ENCODE peak calls at places on chromosomes 3 and 15, in four cellular contexts. One of them, this sample, is unnamed.

GRCh38 chr15:27722102-27722501 is 377.0 kb downstream of the OCA2 start:
- DNase-seq in stimulated activated naive CD8-positive, alpha-beta T cell treated with anti-CD3 and anti-CD28 coated beads, Interleukin-15, Interleukin-2, amounts not matched to agents 100 U/mL and 50 U/mL, for 24 hours: no peak
- DNase-seq in ureter: no peak
- DNase-seq in activated CD4-positive, alpha-beta T cell treated with anti-CD3 and anti-CD28 coated beads, Interleukin-2, amount 50 U/mL, for 4 hours: no peak
- DNase-seq in this sample: no peak

GRCh38 chr3:123481722-123482457 is 33.0 kb upstream of the ADCY5 start:
- DNase-seq in stimulated activated naive CD8-positive, alpha-beta T cell treated with anti-CD3 and anti-CD28 coated beads, Interleukin-15, Interleukin-2, amounts not matched to agents 100 U/mL and 50 U/mL, for 24 hours: no peak
- DNase-seq in activated CD4-positive, alpha-beta T cell treated with anti-CD3 and anti-CD28 coated beads, Interleukin-2, amount 50 U/mL, for 4 hours: no peak
- DNase-seq in ureter: no peak
- DNase-seq in this sample: no peak

GRCh38 chr3:81726132-81726531 is 35.3 kb downstream of the GBE1 start:
- DNase-seq in activated CD4-positive, alpha-beta T cell treated with anti-CD3 and anti-CD28 coated beads, Interleukin-2, amount 50 U/mL, for 4 hours: no peak
- DNase-seq in stimulated activated naive CD8-positive, alpha-beta T cell treated with anti-CD3 and anti-CD28 coated beads, Interleukin-15, Interleukin-2, amounts not matched to agents 100 U/mL and 50 U/mL, for 24 hours: no peak
- DNase-seq in ureter: no peak
- DNase-seq in this sample: no peak

GRCh38 chr3:49339593-49339946 is 283 bp downstream of the USP4 start:
- DNase-seq in ureter: peak; percentile 59
- DNase-seq in activated CD4-positive, alpha-beta T cell treated with anti-CD3 and anti-CD28 coated beads, Interleukin-2, amount 50 U/mL, for 4 hours: peak; percentile 4
- DNase-seq in stimulated activated naive CD8-positive, alpha-beta T cell treated with anti-CD3 and anti-CD28 coated beads, Interleukin-15, Interleukin-2, amounts not matched to agents 100 U/mL and 50 U/mL, for 24 hours: peak; percentile 49
- DNase-seq in this sample: no peak

GRCh38 chr3:38334656-38335055 is 11.9 kb upstream of the XYLB start:
- DNase-seq in activated CD4-positive, alpha-beta T cell treated with anti-CD3 and anti-CD28 coated beads, Interleukin-2, amount 50 U/mL, for 4 hours: no peak
- DNase-seq in stimulated activated naive CD8-positive, alpha-beta T cell treated with anti-CD3 and anti-CD28 coated beads, Interleukin-15, Interleukin-2, amounts not matched to agents 100 U/mL and 50 U/mL, for 24 hours: no peak
- DNase-seq in ureter: no peak
- DNase-seq in this sample: no peak

GRCh38 chr15:33150993-33151392 is 43.5 kb downstream of the FMN1 start:
- DNase-seq in ureter: no peak
- DNase-seq in activated CD4-positive, alpha-beta T cell treated with anti-CD3 and anti-CD28 coated beads, Interleukin-2, amount 50 U/mL, for 4 hours: no peak
- DNase-seq in stimulated activated naive CD8-positive, alpha-beta T cell treated with anti-CD3 and anti-CD28 coated beads, Interleukin-15, Interleukin-2, amounts not matched to agents 100 U/mL and 50 U/mL, for 24 hours: no peak
- DNase-seq in this sample: no peak

GRCh38 chr3:163936557-163936956 is 1141.7 kb downstream of the SI start:
- DNase-seq in stimulated activated naive CD8-positive, alpha-beta T cell treated with anti-CD3 and anti-CD28 coated beads, Interleukin-15, Interleukin-2, amounts not matched to agents 100 U/mL and 50 U/mL, for 24 hours: no peak
- DNase-seq in ureter: no peak
- DNase-seq in activated CD4-positive, alpha-beta T cell treated with anti-CD3 and anti-CD28 coated beads, Interleukin-2, amount 50 U/mL, for 4 hours: no peak
- DNase-seq in this sample: no peak

GRCh38 chr15:40282144-40282869 is 557 bp downstream of the ANKRD63 start:
- DNase-seq in ureter: no peak
- DNase-seq in activated CD4-positive, alpha-beta T cell treated with anti-CD3 and anti-CD28 coated beads, Interleukin-2, amount 50 U/mL, for 4 hours: peak; percentile 18
- DNase-seq in stimulated activated naive CD8-positive, alpha-beta T cell treated with anti-CD3 and anti-CD28 coated beads, Interleukin-15, Interleukin-2, amounts not matched to agents 100 U/mL and 50 U/mL, for 24 hours: peak; percentile 67
- DNase-seq in this sample: peak; percentile 41

GRCh38 chr15:90706394-90707327 is 10.5 kb upstream of the BLM start:
- DNase-seq in activated CD4-positive, alpha-beta T cell treated with anti-CD3 and anti-CD28 coated beads, Interleukin-2, amount 50 U/mL, for 4 hours: no peak
- DNase-seq in stimulated activated naive CD8-positive, alpha-beta T cell treated with anti-CD3 and anti-CD28 coated beads, Interleukin-15, Interleukin-2, amounts not matched to agents 100 U/mL and 50 U/mL, for 24 hours: no peak
- DNase-seq in ureter: no peak
- DNase-seq in this sample: no peak

GRCh38 chr3:59424268-59425010 is 374.6 kb upstream of the CFAP20DC start:
- DNase-seq in ureter: no peak
- DNase-seq in stimulated activated naive CD8-positive, alpha-beta T cell treated with anti-CD3 and anti-CD28 coated beads, Interleukin-15, Interleukin-2, amounts not matched to agents 100 U/mL and 50 U/mL, for 24 hours: no peak
- DNase-seq in activated CD4-positive, alpha-beta T cell treated with anti-CD3 and anti-CD28 coated beads, Interleukin-2, amount 50 U/mL, for 4 hours: no peak
- DNase-seq in this sample: no peak

GRCh38 chr15:63999177-63999576 is 47.1 kb downstream of the DAPK2 start:
- DNase-seq in activated CD4-positive, alpha-beta T cell treated with anti-CD3 and anti-CD28 coated beads, Interleukin-2, amount 50 U/mL, for 4 hours: no peak
- DNase-seq in stimulated activated naive CD8-positive, alpha-beta T cell treated with anti-CD3 and anti-CD28 coated beads, Interleukin-15, Interleukin-2, amounts not matched to agents 100 U/mL and 50 U/mL, for 24 hours: no peak
- DNase-seq in ureter: no peak
- DNase-seq in this sample: no peak

GRCh38 chr3:175861916-175862315 is 1002.8 kb downstream of the NAALADL2 start:
- DNase-seq in ureter: no peak
- DNase-seq in stimulated activated naive CD8-positive, alpha-beta T cell treated with anti-CD3 and anti-CD28 coated beads, Interleukin-15, Interleukin-2, amounts not matched to agents 100 U/mL and 50 U/mL, for 24 hours: no peak
- DNase-seq in activated CD4-positive, alpha-beta T cell treated with anti-CD3 and anti-CD28 coated beads, Interleukin-2, amount 50 U/mL, for 4 hours: no peak
- DNase-seq in this sample: no peak

GRCh38 chr3:52238761-52239701 is at the start of gene TWF2:
- DNase-seq in stimulated activated naive CD8-positive, alpha-beta T cell treated with anti-CD3 and anti-CD28 coated beads, Interleukin-15, Interleukin-2, amounts not matched to agents 100 U/mL and 50 U/mL, for 24 hours: peak; percentile 90
- DNase-seq in activated CD4-positive, alpha-beta T cell treated with anti-CD3 and anti-CD28 coated beads, Interleukin-2, amount 50 U/mL, for 4 hours: peak; percentile 91
- DNase-seq in ureter: peak; percentile 79
- DNase-seq in this sample: peak; percentile 76

GRCh38 chr3:38019658-38020341 is 9.6 kb downstream of the PLCD1 start:
- DNase-seq in stimulated activated naive CD8-positive, alpha-beta T cell treated with anti-CD3 and anti-CD28 coated beads, Interleukin-15, Interleukin-2, amounts not matched to agents 100 U/mL and 50 U/mL, for 24 hours: no peak
- DNase-seq in ureter: no peak
- DNase-seq in activated CD4-positive, alpha-beta T cell treated with anti-CD3 and anti-CD28 coated beads, Interleukin-2, amount 50 U/mL, for 4 hours: no peak
- DNase-seq in this sample: no peak

GRCh38 chr3:41198046-41198445 is 1.3 kb upstream of the CTNNB1 start:
- DNase-seq in activated CD4-positive, alpha-beta T cell treated with anti-CD3 and anti-CD28 coated beads, Interleukin-2, amount 50 U/mL, for 4 hours: no peak
- DNase-seq in stimulated activated naive CD8-positive, alpha-beta T cell treated with anti-CD3 and anti-CD28 coated beads, Interleukin-15, Interleukin-2, amounts not matched to agents 100 U/mL and 50 U/mL, for 24 hours: no peak
- DNase-seq in ureter: no peak
- DNase-seq in this sample: no peak

GRCh38 chr3:13636186-13636585 is 87.3 kb downstream of the FBLN2 start:
- DNase-seq in activated CD4-positive, alpha-beta T cell treated with anti-CD3 and anti-CD28 coated beads, Interleukin-2, amount 50 U/mL, for 4 hours: no peak
- DNase-seq in stimulated activated naive CD8-positive, alpha-beta T cell treated with anti-CD3 and anti-CD28 coated beads, Interleukin-15, Interleukin-2, amounts not matched to agents 100 U/mL and 50 U/mL, for 24 hours: no peak
- DNase-seq in ureter: no peak
- DNase-seq in this sample: no peak

GRCh38 chr3:8303466-8303865 is 198.2 kb upstream of the LMCD1 start:
- DNase-seq in activated CD4-positive, alpha-beta T cell treated with anti-CD3 and anti-CD28 coated beads, Interleukin-2, amount 50 U/mL, for 4 hours: no peak
- DNase-seq in ureter: no peak
- DNase-seq in stimulated activated naive CD8-positive, alpha-beta T cell treated with anti-CD3 and anti-CD28 coated beads, Interleukin-15, Interleukin-2, amounts not matched to agents 100 U/mL and 50 U/mL, for 24 hours: no peak
- DNase-seq in this sample: no peak